ENCODE peak calls at places on chromosomes 7 and 10, in ten cellular contexts. One of them, this sample, is unnamed.

GRCh38 chr10:6382081-6382480 is 179.3 kb downstream of the PFKFB3 start:
- DNase-seq in Calu3: no peak
- DNase-seq in fibroblast of mammary gland: peak
- DNase-seq in heart left ventricle: no peak
- DNase-seq in stomach: no peak
- DNase-seq in astrocyte of the cerebellum: no peak
- DNase-seq in cardiac fibroblast: peak
- DNase-seq in progenitor cell of endocrine pancreas: no peak
- DNase-seq in A549: no peak
- DNase-seq in astrocyte of the spinal cord: peak
- DNase-seq in this sample: no peak

GRCh38 chr10:69503896-69504265 is 52.6 kb downstream of the TSPAN15 start:
- DNase-seq in Calu3: no peak
- DNase-seq in fibroblast of mammary gland: no peak
- DNase-seq in heart left ventricle: no peak
- DNase-seq in stomach: no peak
- DNase-seq in astrocyte of the cerebellum: no peak
- DNase-seq in cardiac fibroblast: no peak
- DNase-seq in progenitor cell of endocrine pancreas: no peak
- DNase-seq in A549: no peak
- DNase-seq in astrocyte of the spinal cord: no peak
- DNase-seq in this sample: no peak

GRCh38 chr10:101781984-101782810 is 1.0 kb downstream of the NPM3 start:
- DNase-seq in Calu3: no peak
- DNase-seq in fibroblast of mammary gland: no peak
- DNase-seq in heart left ventricle: no peak
- DNase-seq in stomach: peak
- DNase-seq in astrocyte of the cerebellum: no peak
- DNase-seq in cardiac fibroblast: no peak
- DNase-seq in progenitor cell of endocrine pancreas: no peak
- DNase-seq in A549: no peak
- DNase-seq in astrocyte of the spinal cord: no peak
- DNase-seq in this sample: no peak

GRCh38 chr7:2212906-2213305 is 19.8 kb downstream of the MAD1L1 start:
- DNase-seq in Calu3: no peak
- DNase-seq in fibroblast of mammary gland: no peak
- DNase-seq in heart left ventricle: no peak
- DNase-seq in stomach: no peak
- DNase-seq in astrocyte of the cerebellum: no peak
- DNase-seq in cardiac fibroblast: no peak
- DNase-seq in progenitor cell of endocrine pancreas: no peak
- DNase-seq in A549: no peak
- DNase-seq in astrocyte of the spinal cord: no peak
- DNase-seq in this sample: no peak

GRCh38 chr10:103510791-103511757 is 17.6 kb downstream of the NEURL1 start:
- DNase-seq in Calu3: no peak
- DNase-seq in fibroblast of mammary gland: no peak
- DNase-seq in heart left ventricle: no peak
- DNase-seq in stomach: no peak
- DNase-seq in astrocyte of the cerebellum: no peak
- DNase-seq in cardiac fibroblast: no peak
- DNase-seq in progenitor cell of endocrine pancreas: no peak
- DNase-seq in A549: no peak
- DNase-seq in astrocyte of the spinal cord: no peak
- DNase-seq in this sample: no peak

GRCh38 chr7:35983585-35983984 is 169.5 kb upstream of the EEPD1 start:
- DNase-seq in Calu3: no peak
- DNase-seq in fibroblast of mammary gland: no peak
- DNase-seq in heart left ventricle: no peak
- DNase-seq in stomach: no peak
- DNase-seq in astrocyte of the cerebellum: no peak
- DNase-seq in cardiac fibroblast: no peak
- DNase-seq in progenitor cell of endocrine pancreas: no peak
- DNase-seq in A549: no peak
- DNase-seq in astrocyte of the spinal cord: no peak
- DNase-seq in this sample: no peak

GRCh38 chr10:87593702-87594101 is 66.0 kb upstream of the PAPSS2 start:
- DNase-seq in Calu3: no peak
- DNase-seq in fibroblast of mammary gland: peak
- DNase-seq in heart left ventricle: no peak
- DNase-seq in stomach: no peak
- DNase-seq in astrocyte of the cerebellum: no peak
- DNase-seq in cardiac fibroblast: no peak
- DNase-seq in progenitor cell of endocrine pancreas: no peak
- DNase-seq in A549: no peak
- DNase-seq in astrocyte of the spinal cord: no peak
- DNase-seq in this sample: no peak

GRCh38 chr7:74271742-74272141 is 17.5 kb upstream of the CLIP2 start:
- DNase-seq in Calu3: no peak
- DNase-seq in fibroblast of mammary gland: no peak
- DNase-seq in heart left ventricle: no peak
- DNase-seq in stomach: no peak
- DNase-seq in astrocyte of the cerebellum: no peak
- DNase-seq in cardiac fibroblast: no peak
- DNase-seq in progenitor cell of endocrine pancreas: no peak
- DNase-seq in A549: no peak
- DNase-seq in astrocyte of the spinal cord: no peak
- DNase-seq in this sample: no peak

GRCh38 chr7:136677456-136678365 is 190.7 kb upstream of the CHRM2 start:
- DNase-seq in Calu3: no peak
- DNase-seq in fibroblast of mammary gland: peak
- DNase-seq in heart left ventricle: no peak
- DNase-seq in stomach: no peak
- DNase-seq in astrocyte of the cerebellum: peak
- DNase-seq in cardiac fibroblast: peak
- DNase-seq in progenitor cell of endocrine pancreas: no peak
- DNase-seq in A549: no peak
- DNase-seq in astrocyte of the spinal cord: peak
- DNase-seq in this sample: no peak

GRCh38 chr7:106165328-106165727 is 53.2 kb upstream of the SYPL1 start:
- DNase-seq in Calu3: no peak
- DNase-seq in fibroblast of mammary gland: peak
- DNase-seq in heart left ventricle: no peak
- DNase-seq in stomach: no peak
- DNase-seq in astrocyte of the cerebellum: no peak
- DNase-seq in cardiac fibroblast: peak
- DNase-seq in progenitor cell of endocrine pancreas: no peak
- DNase-seq in A549: no peak
- DNase-seq in astrocyte of the spinal cord: peak
- DNase-seq in this sample: no peak

GRCh38 chr10:74081192-74081803 is 69.3 kb downstream of the AP3M1 start:
- DNase-seq in Calu3: peak
- DNase-seq in fibroblast of mammary gland: peak
- DNase-seq in heart left ventricle: peak
- DNase-seq in stomach: peak
- DNase-seq in astrocyte of the cerebellum: no peak
- DNase-seq in cardiac fibroblast: peak
- DNase-seq in progenitor cell of endocrine pancreas: no peak
- DNase-seq in A549: peak
- DNase-seq in astrocyte of the spinal cord: peak
- DNase-seq in this sample: peak

GRCh38 chr7:150974468-150975391 is 3.4 kb downstream of the KCNH2 start:
- DNase-seq in Calu3: peak
- DNase-seq in fibroblast of mammary gland: no peak
- DNase-seq in heart left ventricle: no peak
- DNase-seq in stomach: peak
- DNase-seq in astrocyte of the cerebellum: no peak
- DNase-seq in cardiac fibroblast: no peak
- DNase-seq in progenitor cell of endocrine pancreas: peak
- DNase-seq in A549: peak
- DNase-seq in astrocyte of the spinal cord: no peak
- DNase-seq in this sample: peak
- TF ChIP-seq CTCF in Calu3: no peak
- TF ChIP-seq CTCF in fibroblast of mammary gland: no peak
- TF ChIP-seq CTCF in heart left ventricle: peak
- TF ChIP-seq CTCF in stomach: peak
- TF ChIP-seq CTCF in astrocyte of the cerebellum: peak
- TF ChIP-seq CTCF in cardiac fibroblast: peak
- TF ChIP-seq CTCF in progenitor cell of endocrine pancreas: peak
- TF ChIP-seq CTCF in A549: peak
- TF ChIP-seq CTCF in astrocyte of the spinal cord: peak
- TF ChIP-seq CTCF in this sample: peak

DNA sequence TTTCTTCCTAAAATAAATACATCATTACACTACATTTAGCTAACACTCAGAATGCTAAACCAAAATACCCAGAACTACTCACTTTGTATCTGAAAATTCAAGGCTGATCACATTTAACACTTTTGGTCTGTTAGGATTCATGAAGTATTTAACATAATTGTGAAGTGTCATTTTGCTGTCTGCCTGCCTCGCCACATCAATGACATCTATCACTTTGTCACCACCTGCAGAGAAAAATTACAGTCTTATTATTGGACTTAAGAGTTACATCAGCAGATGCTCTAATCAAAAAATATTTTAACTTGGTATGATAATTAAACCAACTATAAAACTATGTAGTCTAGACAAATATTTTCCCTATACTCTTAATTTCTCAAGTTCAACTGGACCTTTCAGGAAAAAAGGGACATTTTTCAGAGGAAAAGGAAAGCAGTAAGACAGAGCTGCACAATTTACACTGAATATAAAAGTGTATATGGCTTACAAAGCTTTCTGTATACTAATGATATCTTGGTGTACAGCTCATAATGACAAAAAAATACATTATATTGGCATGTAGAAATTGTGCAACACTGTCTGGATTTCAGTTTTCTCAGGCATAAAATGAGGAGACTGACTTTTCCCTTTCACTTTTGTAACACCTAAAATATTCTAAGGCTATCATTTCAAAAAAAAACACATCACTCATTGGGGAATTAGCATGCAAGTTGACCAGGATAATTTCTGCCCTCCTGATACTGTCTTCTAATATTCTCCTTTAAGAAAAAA is 49.2 kb downstream of the KDM7A start:
- DNase-seq in Calu3: no peak
- DNase-seq in fibroblast of mammary gland: no peak
- DNase-seq in heart left ventricle: no peak
- DNase-seq in stomach: no peak
- DNase-seq in astrocyte of the cerebellum: no peak
- DNase-seq in cardiac fibroblast: no peak
- DNase-seq in progenitor cell of endocrine pancreas: no peak
- DNase-seq in A549: no peak
- DNase-seq in astrocyte of the spinal cord: no peak
- DNase-seq in this sample: no peak
- TF ChIP-seq CTCF in Calu3: no peak
- TF ChIP-seq CTCF in fibroblast of mammary gland: no peak
- TF ChIP-seq CTCF in heart left ventricle: no peak
- TF ChIP-seq CTCF in stomach: no peak
- TF ChIP-seq CTCF in astrocyte of the cerebellum: no peak
- TF ChIP-seq CTCF in cardiac fibroblast: no peak
- TF ChIP-seq CTCF in progenitor cell of endocrine pancreas: no peak
- TF ChIP-seq CTCF in A549: no peak
- TF ChIP-seq CTCF in astrocyte of the spinal cord: no peak
- TF ChIP-seq CTCF in this sample: no peak

GRCh38 chr7:148886844-148887243 is 2.8 kb upstream of the EZH2 start:
- DNase-seq in Calu3: no peak
- DNase-seq in fibroblast of mammary gland: no peak
- DNase-seq in heart left ventricle: no peak
- DNase-seq in stomach: no peak
- DNase-seq in astrocyte of the cerebellum: no peak
- DNase-seq in cardiac fibroblast: no peak
- DNase-seq in progenitor cell of endocrine pancreas: no peak
- DNase-seq in A549: no peak
- DNase-seq in astrocyte of the spinal cord: no peak
- DNase-seq in this sample: no peak
- TF ChIP-seq CTCF in Calu3: no peak
- TF ChIP-seq CTCF in fibroblast of mammary gland: no peak
- TF ChIP-seq CTCF in heart left ventricle: no peak
- TF ChIP-seq CTCF in stomach: no peak
- TF ChIP-seq CTCF in astrocyte of the cerebellum: no peak
- TF ChIP-seq CTCF in cardiac fibroblast: no peak
- TF ChIP-seq CTCF in progenitor cell of endocrine pancreas: no peak
- TF ChIP-seq CTCF in A549: no peak
- TF ChIP-seq CTCF in astrocyte of the spinal cord: no peak
- TF ChIP-seq CTCF in this sample: no peak

GRCh38 chr10:51895209-51895608 is 195.8 kb upstream of the CSTF2T start:
- DNase-seq in Calu3: no peak
- DNase-seq in fibroblast of mammary gland: peak
- DNase-seq in heart left ventricle: peak
- DNase-seq in stomach: no peak
- DNase-seq in astrocyte of the cerebellum: no peak
- DNase-seq in cardiac fibroblast: peak
- DNase-seq in progenitor cell of endocrine pancreas: no peak
- DNase-seq in A549: no peak
- DNase-seq in astrocyte of the spinal cord: peak
- DNase-seq in this sample: no peak

GRCh38 chr10:51894752-51895151 is 195.4 kb upstream of the CSTF2T start:
- DNase-seq in Calu3: no peak
- DNase-seq in fibroblast of mammary gland: peak
- DNase-seq in heart left ventricle: no peak
- DNase-seq in stomach: no peak
- DNase-seq in astrocyte of the cerebellum: no peak
- DNase-seq in cardiac fibroblast: peak
- DNase-seq in progenitor cell of endocrine pancreas: no peak
- DNase-seq in A549: no peak
- DNase-seq in astrocyte of the spinal cord: no peak
- DNase-seq in this sample: no peak

GRCh38 chr10:51892313-51892712 is 192.9 kb upstream of the CSTF2T start:
- DNase-seq in Calu3: no peak
- DNase-seq in fibroblast of mammary gland: no peak
- DNase-seq in heart left ventricle: no peak
- DNase-seq in stomach: no peak
- DNase-seq in astrocyte of the cerebellum: no peak
- DNase-seq in cardiac fibroblast: no peak
- DNase-seq in progenitor cell of endocrine pancreas: no peak
- DNase-seq in A549: no peak
- DNase-seq in astrocyte of the spinal cord: no peak
- DNase-seq in this sample: no peak

GRCh38 chr10:51896849-51897248 is 197.5 kb upstream of the CSTF2T start:
- DNase-seq in Calu3: no peak
- DNase-seq in fibroblast of mammary gland: peak
- DNase-seq in heart left ventricle: no peak
- DNase-seq in stomach: no peak
- DNase-seq in astrocyte of the cerebellum: no peak
- DNase-seq in cardiac fibroblast: peak
- DNase-seq in progenitor cell of endocrine pancreas: no peak
- DNase-seq in A549: no peak
- DNase-seq in astrocyte of the spinal cord: peak
- DNase-seq in this sample: no peak

DNA sequence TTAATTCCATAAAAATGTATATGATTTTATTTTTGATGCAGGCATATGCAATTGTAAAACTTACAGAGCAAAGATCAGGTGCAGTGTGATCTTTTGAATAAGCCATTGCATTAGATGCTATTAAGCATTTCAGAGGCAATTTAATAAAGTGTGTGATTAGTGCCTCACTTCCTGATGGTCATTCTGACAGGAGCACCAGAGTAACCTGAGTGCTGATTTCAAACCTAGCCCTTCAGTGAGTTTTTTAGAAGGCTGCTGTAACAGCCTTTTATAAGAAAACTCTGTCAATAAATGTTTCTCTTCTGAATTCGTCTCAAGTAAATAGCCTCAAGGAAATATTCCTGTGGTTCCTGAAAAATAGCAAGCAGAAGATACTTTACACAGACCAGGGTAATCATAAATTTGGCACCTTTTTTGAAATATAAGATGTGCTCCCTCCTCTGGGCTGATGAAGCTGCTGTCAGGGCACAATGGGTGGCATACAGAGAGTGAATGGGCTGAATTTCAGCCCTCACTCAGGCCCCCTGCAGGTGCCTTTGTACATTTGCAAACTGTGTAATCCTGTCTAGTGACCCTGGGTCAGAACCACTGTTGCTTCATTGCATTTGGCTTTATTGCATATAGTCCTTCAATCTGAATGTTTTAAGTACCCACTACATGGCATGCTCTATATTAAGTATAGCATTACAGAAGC is 193.7 kb upstream of the CSTF2T start:
- DNase-seq in Calu3: peak
- DNase-seq in fibroblast of mammary gland: peak
- DNase-seq in heart left ventricle: no peak
- DNase-seq in stomach: no peak
- DNase-seq in astrocyte of the cerebellum: no peak
- DNase-seq in cardiac fibroblast: peak
- DNase-seq in progenitor cell of endocrine pancreas: no peak
- DNase-seq in A549: peak
- DNase-seq in astrocyte of the spinal cord: no peak
- DNase-seq in this sample: peak
- TF ChIP-seq CTCF in Calu3: no peak
- TF ChIP-seq CTCF in fibroblast of mammary gland: peak
- TF ChIP-seq CTCF in heart left ventricle: no peak
- TF ChIP-seq CTCF in stomach: no peak
- TF ChIP-seq CTCF in astrocyte of the cerebellum: peak
- TF ChIP-seq CTCF in cardiac fibroblast: peak
- TF ChIP-seq CTCF in progenitor cell of endocrine pancreas: peak
- TF ChIP-seq CTCF in A549: no peak
- TF ChIP-seq CTCF in astrocyte of the spinal cord: peak
- TF ChIP-seq CTCF in this sample: no peak

This sample was measured in nephron progenitor cell.